ENCODE peak calls at places on chromosomes 16 and 17, in seven cellular contexts. One of them, this sample, is unnamed.

GRCh38 chr16:84103678-84104077 is 13.1 kb downstream of the MBTPS1 start:
- DNase-seq in tibial nerve: no peak
- DNase-seq in body of pancreas: no peak
- DNase-seq in transverse colon: peak
- DNase-seq in GM12878: no peak
- DNase-seq in right lobe of liver: no peak
- DNase-seq in breast epithelium: no peak
- DNase-seq in this sample: no peak

GRCh38 chr16:4704491-4704890 is 11.1 kb downstream of the NUDT16L1 start:
- DNase-seq in GM12878: no peak
- DNase-seq in tibial nerve: no peak
- DNase-seq in body of pancreas: no peak
- DNase-seq in transverse colon: no peak
- DNase-seq in right lobe of liver: no peak
- DNase-seq in breast epithelium: no peak
- DNase-seq in this sample: no peak

GRCh38 chr17:77312786-77313599 is 172.2 kb downstream of the SEC14L1 start:
- DNase-seq in GM12878: no peak
- DNase-seq in breast epithelium: peak
- DNase-seq in tibial nerve: peak
- DNase-seq in transverse colon: peak
- DNase-seq in right lobe of liver: peak
- DNase-seq in body of pancreas: peak
- DNase-seq in this sample: peak

GRCh38 chr17:5921919-5922318 is 148.3 kb upstream of the WSCD1 start:
- DNase-seq in GM12878: no peak
- DNase-seq in breast epithelium: no peak
- DNase-seq in body of pancreas: no peak
- DNase-seq in transverse colon: no peak
- DNase-seq in right lobe of liver: no peak
- DNase-seq in tibial nerve: no peak
- DNase-seq in this sample: no peak

GRCh38 chr16:72400257-72401078 is 228.5 kb upstream of the PMFBP1 start:
- DNase-seq in right lobe of liver: no peak
- DNase-seq in breast epithelium: no peak
- DNase-seq in transverse colon: peak
- DNase-seq in GM12878: peak
- DNase-seq in tibial nerve: no peak
- DNase-seq in body of pancreas: peak
- DNase-seq in this sample: no peak

GRCh38 chr16:53041196-53041977 is 11.3 kb downstream of the CHD9NB start:
- DNase-seq in body of pancreas: peak
- DNase-seq in right lobe of liver: no peak
- DNase-seq in tibial nerve: peak
- DNase-seq in GM12878: no peak
- DNase-seq in transverse colon: peak
- DNase-seq in breast epithelium: peak
- DNase-seq in this sample: peak

GRCh38 chr16:10172848-10173655 is 9.2 kb downstream of the GRIN2A start:
- DNase-seq in GM12878: peak
- DNase-seq in tibial nerve: no peak
- DNase-seq in breast epithelium: no peak
- DNase-seq in transverse colon: no peak
- DNase-seq in right lobe of liver: no peak
- DNase-seq in body of pancreas: no peak
- DNase-seq in this sample: no peak

GRCh38 chr16:28491080-28491969 is 549 bp downstream of the CLN3 start:
- DNase-seq in transverse colon: peak
- DNase-seq in body of pancreas: peak
- DNase-seq in GM12878: no peak
- DNase-seq in tibial nerve: no peak
- DNase-seq in right lobe of liver: no peak
- DNase-seq in breast epithelium: no peak
- DNase-seq in this sample: peak

GRCh38 chr16:89256651-89257254 is 39.2 kb downstream of the ZNF778 start:
- DNase-seq in transverse colon: peak
- DNase-seq in GM12878: no peak
- DNase-seq in breast epithelium: no peak
- DNase-seq in body of pancreas: peak
- DNase-seq in right lobe of liver: peak
- DNase-seq in tibial nerve: no peak
- DNase-seq in this sample: peak

GRCh38 chr17:10067446-10068143 is 130.8 kb downstream of the GAS7 start:
- DNase-seq in GM12878: no peak
- DNase-seq in body of pancreas: no peak
- DNase-seq in tibial nerve: no peak
- DNase-seq in breast epithelium: no peak
- DNase-seq in right lobe of liver: no peak
- DNase-seq in transverse colon: no peak
- DNase-seq in this sample: no peak

GRCh38 chr17:79047923-79048825 is 24.2 kb downstream of the C1QTNF1 start:
- DNase-seq in breast epithelium: no peak
- DNase-seq in GM12878: no peak
- DNase-seq in body of pancreas: no peak
- DNase-seq in transverse colon: no peak
- DNase-seq in right lobe of liver: no peak
- DNase-seq in tibial nerve: no peak
- DNase-seq in this sample: peak

GRCh38 chr16:60478810-60479209 is 1557.4 kb downstream of the CDH8 start:
- DNase-seq in breast epithelium: no peak
- DNase-seq in body of pancreas: no peak
- DNase-seq in transverse colon: no peak
- DNase-seq in GM12878: no peak
- DNase-seq in tibial nerve: no peak
- DNase-seq in right lobe of liver: no peak
- DNase-seq in this sample: no peak

GRCh38 chr17:50693041-50693682 is 14.6 kb downstream of the ANKRD40 start:
- DNase-seq in tibial nerve: no peak
- DNase-seq in body of pancreas: no peak
- DNase-seq in breast epithelium: no peak
- DNase-seq in transverse colon: no peak
- DNase-seq in GM12878: no peak
- DNase-seq in right lobe of liver: no peak
- DNase-seq in this sample: no peak

GRCh38 chr17:48194097-48194550 is 86.6 kb downstream of the SNX11 start:
- DNase-seq in transverse colon: no peak
- DNase-seq in breast epithelium: no peak
- DNase-seq in GM12878: no peak
- DNase-seq in body of pancreas: no peak
- DNase-seq in tibial nerve: no peak
- DNase-seq in right lobe of liver: no peak
- DNase-seq in this sample: no peak

GRCh38 chr16:52690468-52690867 is 143.5 kb upstream of the TOX3 start:
- DNase-seq in right lobe of liver: no peak
- DNase-seq in body of pancreas: no peak
- DNase-seq in tibial nerve: no peak
- DNase-seq in GM12878: no peak
- DNase-seq in transverse colon: no peak
- DNase-seq in breast epithelium: no peak
- DNase-seq in this sample: no peak

GRCh38 chr17:57552114-57552601 is 192.9 kb downstream of the CCDC182 start:
- DNase-seq in body of pancreas: no peak
- DNase-seq in GM12878: no peak
- DNase-seq in transverse colon: peak
- DNase-seq in right lobe of liver: no peak
- DNase-seq in breast epithelium: no peak
- DNase-seq in tibial nerve: no peak
- DNase-seq in this sample: no peak
- H3K27ac ChIP-seq in body of pancreas: no peak
- H3K27ac ChIP-seq in GM12878: peak
- H3K27ac ChIP-seq in transverse colon: no peak
- H3K27ac ChIP-seq in right lobe of liver: no peak
- H3K27ac ChIP-seq in breast epithelium: no peak
- H3K27ac ChIP-seq in tibial nerve: no peak
- H3K27ac ChIP-seq in this sample: no peak

GRCh38 chr17:2056221-2057129 is 1.6 kb downstream of the HIC1 start:
- DNase-seq in transverse colon: peak
- DNase-seq in right lobe of liver: peak
- DNase-seq in body of pancreas: no peak
- DNase-seq in breast epithelium: no peak
- DNase-seq in tibial nerve: no peak
- DNase-seq in GM12878: no peak
- DNase-seq in this sample: peak

GRCh38 chr17:2054262-2054739 is 602 bp upstream of the HIC1 start:
- DNase-seq in right lobe of liver: no peak
- DNase-seq in body of pancreas: no peak
- DNase-seq in GM12878: no peak
- DNase-seq in tibial nerve: no peak
- DNase-seq in breast epithelium: no peak
- DNase-seq in transverse colon: no peak
- DNase-seq in this sample: peak

GRCh38 chr17:2053380-2054261 is 1.3 kb upstream of the HIC1 start:
- DNase-seq in transverse colon: peak
- DNase-seq in tibial nerve: peak
- DNase-seq in breast epithelium: peak
- DNase-seq in right lobe of liver: peak
- DNase-seq in GM12878: no peak
- DNase-seq in body of pancreas: peak
- DNase-seq in this sample: peak

GRCh38 chr17:2055494-2056220 is 754 bp downstream of the HIC1 start:
- DNase-seq in GM12878: no peak
- DNase-seq in breast epithelium: no peak
- DNase-seq in right lobe of liver: peak
- DNase-seq in body of pancreas: no peak
- DNase-seq in transverse colon: peak
- DNase-seq in tibial nerve: no peak
- DNase-seq in this sample: peak

DNA sequence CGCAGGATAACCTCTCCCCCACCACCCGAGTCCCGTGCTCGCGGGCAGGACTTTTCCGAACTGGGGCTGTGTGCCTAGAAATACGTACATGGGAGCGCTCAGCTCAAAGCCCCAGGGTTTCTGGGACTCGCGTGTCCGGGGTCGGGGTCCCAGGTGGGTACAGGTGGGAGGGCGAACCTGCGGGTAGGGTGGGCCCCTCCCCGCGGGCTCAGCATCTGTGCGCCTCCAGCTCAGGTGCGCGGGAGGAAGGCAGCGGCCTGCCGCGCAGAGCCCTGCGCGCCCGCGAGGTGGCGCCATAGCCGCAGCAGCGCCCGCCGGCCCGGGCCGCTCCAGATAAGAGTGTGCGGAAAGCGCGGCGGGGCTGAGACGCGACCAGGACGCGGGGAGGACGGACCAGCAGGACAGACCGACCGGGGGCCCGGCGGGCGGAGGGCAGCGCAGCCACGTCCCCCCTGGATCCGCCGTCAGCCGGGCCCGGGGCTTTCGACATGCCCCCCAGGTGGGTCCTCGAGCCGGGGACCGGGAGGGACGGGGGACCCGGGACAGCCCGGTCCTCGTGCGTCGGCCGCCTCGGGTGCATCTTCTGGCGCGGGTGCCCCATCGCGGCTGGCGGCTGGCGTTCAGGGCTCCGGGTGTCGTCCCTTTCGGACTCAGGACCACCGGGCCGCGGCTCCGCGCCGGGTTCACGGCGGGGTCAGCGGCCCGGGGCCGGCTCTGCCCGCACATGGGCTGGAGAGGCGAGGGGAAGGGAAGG is at the start of gene HIC1:
- DNase-seq in GM12878: no peak
- DNase-seq in tibial nerve: peak
- DNase-seq in transverse colon: peak
- DNase-seq in body of pancreas: peak
- DNase-seq in breast epithelium: peak
- DNase-seq in right lobe of liver: peak
- DNase-seq in this sample: peak
- TF ChIP-seq POLR2A in GM12878: peak
- TF ChIP-seq POLR2A in tibial nerve: peak
- TF ChIP-seq POLR2A in transverse colon: peak
- TF ChIP-seq POLR2A in body of pancreas: peak
- TF ChIP-seq POLR2A in breast epithelium: peak
- TF ChIP-seq POLR2A in right lobe of liver: peak
- TF ChIP-seq POLR2A in this sample: peak

DNA sequence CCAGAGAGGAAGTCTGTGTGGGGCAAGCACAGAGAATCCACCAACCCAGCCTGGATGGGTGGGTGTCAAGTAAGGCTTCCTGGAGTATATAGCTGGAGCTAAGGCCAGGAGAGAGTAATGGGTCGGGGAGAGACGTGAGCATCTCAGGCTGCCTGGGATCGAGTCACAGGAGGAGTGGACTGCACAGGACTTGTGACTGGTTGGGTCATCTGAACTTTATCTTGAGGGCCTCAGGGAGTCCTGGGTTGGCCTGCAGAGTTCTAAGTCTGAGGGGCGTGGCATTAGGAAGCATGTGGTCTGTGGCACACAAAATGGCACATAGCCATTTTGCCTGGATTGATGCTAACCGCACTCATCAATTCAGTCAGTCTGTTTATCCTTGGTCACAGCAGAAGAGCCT is 1.5 kb downstream of the PLA2G15 start:
- DNase-seq in right lobe of liver: no peak
- DNase-seq in breast epithelium: no peak
- DNase-seq in body of pancreas: no peak
- DNase-seq in GM12878: no peak
- DNase-seq in tibial nerve: no peak
- DNase-seq in transverse colon: no peak
- DNase-seq in this sample: no peak
- H3K27ac ChIP-seq in right lobe of liver: no peak
- H3K27ac ChIP-seq in breast epithelium: no peak
- H3K27ac ChIP-seq in body of pancreas: no peak
- H3K27ac ChIP-seq in GM12878: no peak
- H3K27ac ChIP-seq in tibial nerve: peak
- H3K27ac ChIP-seq in transverse colon: no peak
- H3K27ac ChIP-seq in this sample: peak

DNA sequence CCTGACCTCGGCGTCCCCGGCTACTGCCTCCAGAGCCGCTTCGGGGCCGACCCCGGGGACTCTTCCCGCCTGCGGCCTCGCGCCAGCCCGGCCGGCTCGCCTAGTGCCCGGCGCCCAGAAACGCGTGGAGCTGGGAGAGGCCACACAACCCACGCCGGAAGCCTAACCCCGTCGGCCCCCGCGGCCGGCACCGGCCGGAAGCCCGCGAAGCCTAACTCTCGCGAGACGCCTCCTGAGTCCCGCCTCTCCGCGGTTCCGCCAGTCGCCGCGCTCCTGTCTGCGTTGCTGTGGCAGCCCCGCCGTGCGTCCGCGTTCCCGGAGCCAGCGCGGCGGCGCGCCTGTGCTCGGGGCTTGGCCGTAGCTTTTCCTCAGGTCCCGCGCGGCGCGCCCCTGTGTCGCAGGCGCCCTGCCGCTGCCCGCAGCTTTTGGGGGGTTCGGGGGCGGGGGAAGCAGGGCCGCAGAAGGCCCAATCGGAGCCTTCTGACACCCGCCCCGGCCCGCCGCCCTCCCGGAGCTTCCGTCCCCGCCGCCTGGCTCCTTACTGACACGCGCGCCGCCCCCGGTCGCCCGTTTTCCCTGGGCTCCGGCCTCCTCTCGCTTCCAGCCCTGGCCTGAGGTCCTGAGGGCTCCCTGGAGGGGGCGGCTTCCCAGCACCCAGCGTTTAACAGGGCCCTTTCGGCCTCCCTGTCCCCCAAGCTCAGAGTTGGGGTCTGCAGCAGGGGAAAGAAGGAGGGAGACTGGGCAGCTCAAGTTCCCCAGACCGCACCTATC is 21.7 kb downstream of the NPTX1 start:
- DNase-seq in right lobe of liver: peak
- DNase-seq in GM12878: peak
- DNase-seq in breast epithelium: peak
- DNase-seq in tibial nerve: peak
- DNase-seq in body of pancreas: peak
- DNase-seq in transverse colon: peak
- DNase-seq in this sample: peak
- TF ChIP-seq POLR2A in right lobe of liver: peak
- TF ChIP-seq POLR2A in GM12878: peak
- TF ChIP-seq POLR2A in breast epithelium: peak
- TF ChIP-seq POLR2A in tibial nerve: peak
- TF ChIP-seq POLR2A in body of pancreas: peak
- TF ChIP-seq POLR2A in transverse colon: peak
- TF ChIP-seq POLR2A in this sample: peak

GRCh38 chr17:61458000-61458399 is 5.8 kb downstream of the TBX4 start:
- DNase-seq in transverse colon: no peak
- DNase-seq in tibial nerve: no peak
- DNase-seq in GM12878: no peak
- DNase-seq in right lobe of liver: no peak
- DNase-seq in breast epithelium: no peak
- DNase-seq in body of pancreas: no peak
- DNase-seq in this sample: peak
- H3K27ac ChIP-seq in transverse colon: no peak
- H3K27ac ChIP-seq in tibial nerve: no peak
- H3K27ac ChIP-seq in GM12878: no peak
- H3K27ac ChIP-seq in right lobe of liver: no peak
- H3K27ac ChIP-seq in breast epithelium: no peak
- H3K27ac ChIP-seq in body of pancreas: no peak
- H3K27ac ChIP-seq in this sample: no peak

This sample was measured in sigmoid colon.